ENCODE peak calls at places on chromosomes 4 and X, in nine cellular contexts. V is GM23248, L is neural progenitor cell, Z is OCI-LY7, W is GM23338, N is MM.1S, Y is PC-3, X is hepatocyte, B is SK-N-SH. R is an unnamed sample.

GRCh38 chrX:29518100-29518499 is 697.3 kb upstream of the MAGEB2 start:
- DNase-seq in V (no peak), Y (peak; percentile 87), X (no peak), N (no peak), W (no peak), B (no peak), Z (no peak), L (no peak), R (no peak)

GRCh38 chrX:109839694-109840358 is 106.8 kb upstream of the ACSL4 start:
- DNase-seq in X (peak; percentile 20), N (no peak), B (no peak), Y (no peak), W (peak; percentile 67), V (peak; percentile 25), Z (no peak), L (peak; percentile 52), R (peak; percentile 10)

GRCh38 chr4:98430708-98431403 is 169.7 kb downstream of the RAP1GDS1 start:
- DNase-seq in Z (no peak), X (peak; percentile 56), V (peak; percentile 91), N (no peak), B (no peak), Y (peak; percentile 93), W (no peak), L (no peak), R (peak; percentile 95)

GRCh38 chrX:26851981-26852380 is 611.2 kb downstream of the PPP4R3C start:
- DNase-seq in Z (no peak), W (peak; percentile 41), L (peak; percentile 44), V (peak; percentile 54), N (peak; percentile 9), B (no peak), X (peak; percentile 26), Y (peak; percentile 1), R (peak; percentile 23)

GRCh38 chr4:84470204-84470785 is 28.8 kb downstream of the NKX6-1 start:
- DNase-seq in V (no peak), B (no peak), X (no peak), N (no peak), L (peak; percentile 20), Z (peak; percentile 1), W (peak; percentile 60), Y (no peak), R (no peak)

GRCh38 chrX:103554687-103555417 is 30.5 kb upstream of the TCEAL4 start:
- DNase-seq in B (peak; percentile 41), L (peak; percentile 90), Z (peak; percentile 78), V (no peak), W (peak; percentile 84), X (peak; percentile 73), Y (no peak), N (peak; percentile 80), R (no peak)

GRCh38 chrX:16658284-16658683 is 8.3 kb downstream of the S100G start:
- DNase-seq in W (no peak), X (no peak), L (no peak), Z (no peak), B (no peak), N (no peak), Y (peak; percentile 88), V (peak; percentile 47), R (no peak)

GRCh38 chr4:156971623-156972369 is at the start of gene PDGFC:
- DNase-seq in V (peak; percentile 79), B (peak; percentile 80), W (peak; percentile 85), X (peak; percentile 91), Z (no peak), N (peak; percentile 66), L (peak; percentile 92), Y (peak; percentile 68), R (no peak)

GRCh38 chr4:139274790-139275189 is 5.2 kb downstream of the MGARP start:
- DNase-seq in L (no peak), X (no peak), V (no peak), N (no peak), Y (no peak), W (no peak), B (no peak), Z (no peak), R (no peak)

DNA sequence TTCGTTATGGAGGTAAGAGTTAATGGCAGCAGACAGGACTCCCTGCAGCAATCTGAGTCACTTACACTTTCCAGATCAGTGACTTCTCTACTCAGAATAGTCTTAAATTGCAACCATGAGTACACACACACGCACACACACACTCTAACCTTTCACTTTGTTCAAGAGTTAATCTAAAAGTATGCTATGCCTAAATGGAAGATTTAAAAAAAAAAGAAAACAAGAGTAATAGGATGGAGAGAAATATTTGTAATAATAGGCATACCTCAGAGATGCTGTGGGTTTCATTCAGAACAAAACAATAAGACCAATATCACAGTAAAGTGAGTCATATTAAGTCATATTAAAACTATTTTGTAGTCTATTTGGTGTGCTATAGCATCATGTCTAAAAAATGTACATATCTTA is 969.1 kb upstream of the PCDH10 start:
- DNase-seq in N (no peak), B (no peak), Y (peak; percentile 69), Z (no peak), V (no peak), W (no peak), L (no peak), X (no peak), R (no peak)
- TF ChIP-seq EZH2phosphoT487 in N (no peak), B (no peak), Y (no peak), Z (no peak), V (no peak), W (no peak), L (no peak), X (no peak), R (no peak)

GRCh38 chr4:53991821-53992220 is 72.6 kb downstream of the CHIC2 start:
- DNase-seq in L (no peak), W (no peak), Z (no peak), V (no peak), Y (no peak), X (no peak), N (no peak), B (no peak), R (no peak)

GRCh38 chr4:53986062-53986461 is 78.3 kb downstream of the CHIC2 start:
- DNase-seq in Z (no peak), L (peak; percentile 36), X (no peak), B (no peak), Y (no peak), N (no peak), V (no peak), W (no peak), R (no peak)

GRCh38 chr4:53992785-53993184 is 71.6 kb downstream of the CHIC2 start:
- DNase-seq in Y (no peak), V (no peak), W (no peak), L (no peak), B (no peak), Z (no peak), N (no peak), X (no peak), R (no peak)

GRCh38 chr4:53990641-53991040 is 73.8 kb downstream of the CHIC2 start:
- DNase-seq in Z (no peak), X (no peak), W (no peak), V (peak; percentile 58), Y (no peak), L (no peak), N (no peak), B (no peak), R (no peak)

GRCh38 chr4:53987761-53988171 is 76.6 kb downstream of the CHIC2 start:
- DNase-seq in X (peak; percentile 10), B (no peak), Z (no peak), Y (peak; percentile 70), W (no peak), V (peak; percentile 89), L (no peak), N (no peak), R (peak; percentile 26)
- TF ChIP-seq EZH2phosphoT487 in X (no peak), B (no peak), Z (no peak), Y (no peak), W (no peak), V (no peak), L (no peak), N (no peak), R (no peak)

DNA sequence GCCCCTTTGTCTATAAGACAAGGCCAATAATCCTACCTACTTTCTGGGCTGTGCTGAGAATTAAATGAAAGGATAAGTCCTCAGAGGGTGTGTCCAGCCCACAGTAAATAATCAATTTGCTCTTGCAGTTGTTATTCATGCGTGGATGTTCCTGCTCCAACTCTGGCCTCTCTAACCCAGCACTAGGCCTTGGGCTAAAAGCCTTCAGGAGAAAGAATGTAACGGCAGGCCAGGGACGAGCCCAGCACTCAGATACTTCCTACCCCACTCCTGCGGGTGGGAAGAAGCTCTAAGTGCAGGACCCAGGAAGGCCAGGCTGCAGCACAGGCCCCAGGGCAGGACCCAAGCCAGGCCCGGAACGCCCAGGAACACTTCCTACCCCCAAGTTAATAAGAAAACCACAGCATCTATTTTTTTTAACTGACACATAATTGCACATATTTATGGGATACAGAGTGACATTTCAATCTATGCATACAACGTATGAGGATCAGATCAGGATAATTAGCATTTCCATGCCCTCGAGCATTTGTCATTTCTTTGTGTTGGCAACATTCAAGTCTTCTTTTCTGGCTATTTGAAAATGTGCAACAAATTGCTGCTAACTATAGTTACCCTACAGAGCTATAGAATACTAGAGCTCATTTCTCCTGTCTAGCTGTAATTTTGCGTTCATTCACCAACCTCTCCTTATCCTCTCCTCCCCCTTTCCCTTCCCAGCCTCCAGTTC is 179.5 kb upstream of the RBPJ start:
- DNase-seq in L (peak; percentile 47), N (no peak), Z (no peak), B (no peak), W (no peak), Y (no peak), X (peak; percentile 32), V (no peak), R (no peak)
- TF ChIP-seq EZH2phosphoT487 in L (no peak), N (no peak), Z (no peak), B (no peak), W (no peak), Y (no peak), X (no peak), V (no peak), R (no peak)

DNA sequence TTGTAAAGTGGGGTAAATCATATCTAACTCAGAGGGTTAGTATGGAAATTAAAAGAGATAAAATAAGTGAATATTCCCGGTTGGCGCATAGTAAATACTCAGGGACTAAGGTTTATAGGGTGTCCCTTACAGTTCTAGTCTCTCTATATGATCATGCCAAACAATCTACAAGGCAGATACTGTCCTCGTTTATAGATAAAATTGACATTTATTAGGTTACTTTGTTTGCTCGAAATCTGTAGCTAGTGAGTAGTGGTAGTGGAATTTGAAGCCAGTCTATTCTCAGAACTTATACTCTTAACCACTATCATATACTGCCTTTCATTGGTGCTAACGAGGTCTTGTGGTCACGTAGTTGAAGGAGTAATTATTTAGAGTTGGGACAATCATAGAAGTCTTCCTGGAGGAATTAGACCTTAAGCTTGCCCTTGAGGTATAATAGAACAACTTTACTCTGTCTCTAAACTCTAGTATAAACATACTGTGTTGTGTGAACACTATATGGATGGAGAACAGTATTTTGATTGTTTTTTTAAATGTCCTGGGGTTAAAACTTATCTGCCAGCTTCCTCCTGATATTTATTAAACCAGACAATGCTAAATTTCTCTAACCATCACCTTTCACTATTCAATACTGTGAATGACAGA is 324.0 kb downstream of the STIM2 start:
- DNase-seq in X (no peak), L (no peak), Z (no peak), W (no peak), B (no peak), N (no peak), Y (peak; percentile 33), V (no peak), R (no peak)
- TF ChIP-seq EZH2phosphoT487 in X (no peak), L (no peak), Z (no peak), W (no peak), B (no peak), N (no peak), Y (no peak), V (no peak), R (no peak)

DNA sequence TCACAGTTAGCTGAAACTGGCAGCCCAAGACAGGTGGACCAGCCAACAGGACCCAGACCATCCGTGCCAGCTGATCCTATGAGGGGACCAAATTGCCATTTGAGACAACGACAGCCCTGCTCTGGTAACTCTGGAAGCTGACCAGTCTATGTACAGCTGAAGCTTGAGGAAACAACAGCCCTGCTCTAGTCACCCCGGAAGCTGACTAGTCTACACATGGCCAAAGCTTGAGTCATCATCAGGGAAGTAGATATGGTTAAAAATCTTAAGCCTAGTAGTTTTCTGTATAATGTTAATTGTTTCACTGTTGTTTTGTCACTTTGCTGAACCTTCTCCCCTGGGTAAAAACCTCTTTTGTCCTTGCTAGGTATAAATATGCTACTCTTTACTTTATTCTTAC is 905.4 kb upstream of the NDST4 start:
- DNase-seq in X (no peak), N (no peak), W (no peak), Z (no peak), L (no peak), B (no peak), V (no peak), Y (peak; percentile 50), R (no peak)
- TF ChIP-seq EZH2phosphoT487 in X (no peak), N (no peak), W (no peak), Z (no peak), L (no peak), B (no peak), V (no peak), Y (no peak), R (no peak)